ENCODE peak calls at places on chromosomes 16 and 17, in five cellular contexts. F is colonic mucosa, Q is heart right ventricle, D is thoracic aorta, J is H1. S is an unnamed sample.

GRCh38 chr16:85463672-85464071 is 149.4 kb upstream of the GSE1 start:
- DNase-seq in F (no peak), Q (no peak), D (no peak), J (no peak), S (no peak)

GRCh38 chr17:39761861-39762496 is 24.2 kb downstream of the GRB7 start:
- DNase-seq in F (no peak), Q (no peak), D (no peak), J (no peak), S (no peak)

GRCh38 chr17:56675876-56676660 is 82.6 kb downstream of the NOG start:
- DNase-seq in F (no peak), Q (no peak), D (no peak), J (no peak), S (no peak)

GRCh38 chr17:43839670-43840101 is 6.7 kb upstream of the MPP3 start:
- DNase-seq in F (peak; percentile 85), Q (no peak), D (no peak), J (no peak), S (peak; percentile 72)

GRCh38 chr17:74453665-74454196 is 12.7 kb upstream of the CD300A start:
- DNase-seq in F (peak; percentile 93), Q (no peak), D (no peak), J (peak; percentile 89), S (peak; percentile 92)

GRCh38 chr16:17784073-17784472 is 313.3 kb upstream of the XYLT1 start:
- DNase-seq in F (no peak), Q (no peak), D (no peak), J (no peak), S (no peak)

GRCh38 chr17:9999948-10000695 is 95.1 kb upstream of the RCVRN start:
- DNase-seq in F (no peak), Q (no peak), D (no peak), J (no peak), S (no peak)

GRCh38 chr17:17366941-17367885 is 64.0 kb downstream of the NT5M start:
- DNase-seq in F (no peak), Q (no peak), D (no peak), J (no peak), S (peak; percentile 30)

GRCh38 chr17:4928881-4929280 is 3.2 kb upstream of the GP1BA start:
- DNase-seq in F (no peak), Q (no peak), D (no peak), J (no peak), S (peak; percentile 3)

GRCh38 chr17:81339502-81340296 is 44.6 kb upstream of the SLC38A10 start:
- DNase-seq in F (peak; percentile 80), Q (no peak), D (no peak), J (peak; percentile 53), S (peak; percentile 66)

GRCh38 chr16:80437707-80438106 is 103.1 kb upstream of the DYNLRB2 start:
- DNase-seq in F (no peak), Q (no peak), D (no peak), J (peak; percentile 45), S (no peak)

GRCh38 chr17:58236394-58236793 is 2.0 kb upstream of the LPO start:
- DNase-seq in F (no peak), Q (no peak), D (no peak), J (no peak), S (no peak)

GRCh38 chr17:75568412-75569255 is 19.0 kb upstream of the MYO15B start:
- DNase-seq in F (no peak), Q (no peak), D (no peak), J (no peak), S (no peak)

GRCh38 chr17:83200231-83200699 is 120.9 kb downstream of the METRNL start:
- DNase-seq in F (no peak), Q (peak; percentile 75), D (peak; percentile 45), J (no peak), S (no peak)

GRCh38 chr17:41518031-41518430 is 659 bp downstream of the KRT15 start:
- DNase-seq in F (no peak), Q (no peak), D (no peak), J (no peak), S (no peak)

GRCh38 chr17:17402558-17402957 is 74.2 kb upstream of the MED9 start:
- DNase-seq in F (no peak), Q (no peak), D (no peak), J (no peak), S (no peak)

GRCh38 chr16:57314161-57314785 is 29.8 kb upstream of the PLLP start:
- DNase-seq in F (no peak), Q (no peak), D (no peak), J (peak; percentile 28), S (no peak)

GRCh38 chr16:24838554-24839266 is 7.1 kb upstream of the SLC5A11 start:
- DNase-seq in F (peak; percentile 25), Q (no peak), D (peak; percentile 19), J (no peak), S (no peak)

GRCh38 chr17:13272296-13272695 is 254.5 kb upstream of the ELAC2 start:
- DNase-seq in F (no peak), Q (no peak), D (no peak), J (no peak), S (no peak)

GRCh38 chr16:57539072-57539796 is 2.9 kb upstream of the CCDC102A start:
- DNase-seq in F (peak; percentile 9), Q (no peak), D (no peak), J (no peak), S (no peak)

DNA sequence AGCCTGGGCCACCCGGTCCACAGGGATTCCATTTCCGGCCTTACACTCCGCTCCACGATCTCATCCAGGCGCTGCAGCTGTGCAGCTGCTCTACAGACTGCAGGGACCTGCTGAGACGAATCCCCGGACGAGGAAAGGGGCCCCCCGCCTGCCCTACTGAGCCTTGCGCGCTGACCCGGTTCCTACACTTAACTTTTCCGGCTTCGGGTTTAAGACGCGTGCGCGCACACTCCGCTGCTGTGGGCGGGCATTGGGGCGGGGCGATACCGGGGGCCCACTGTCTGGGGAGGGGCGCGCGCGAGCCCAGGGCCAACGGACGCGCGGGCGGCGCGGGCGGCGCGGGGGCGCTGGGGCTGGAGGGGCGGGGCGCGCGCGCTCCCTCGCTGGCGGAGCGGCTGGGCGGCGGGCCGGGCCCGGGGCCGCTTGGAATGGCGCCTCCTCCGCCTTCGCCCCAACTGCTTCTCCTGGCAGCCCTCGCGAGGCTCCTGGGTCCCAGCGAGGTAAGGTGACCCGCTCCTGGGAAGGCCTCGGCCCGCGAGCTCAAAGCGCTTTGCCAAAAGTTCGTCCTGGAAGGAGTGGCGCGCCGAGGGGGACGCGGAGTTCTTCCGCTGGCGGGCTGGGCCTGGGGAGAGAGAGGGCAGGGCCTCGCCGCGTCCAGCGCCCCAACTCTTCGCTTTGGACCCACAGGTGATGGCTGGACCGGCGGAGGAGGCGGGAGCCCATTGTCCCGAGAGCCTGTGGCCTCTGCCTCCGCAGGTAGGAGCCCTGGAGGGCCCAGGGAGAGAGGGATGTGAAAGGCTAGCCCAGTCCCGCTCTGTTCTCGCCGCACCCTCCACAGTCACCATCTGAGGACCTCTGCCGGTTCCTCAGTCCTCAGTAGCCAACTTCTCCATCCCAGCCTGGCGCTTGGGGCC is at the start of gene TP53I13:
- DNase-seq in F (peak; percentile 95), Q (peak; percentile 89), D (no peak), J (peak; percentile 87), S (peak; percentile 95)
- H3K4me1 ChIP-seq in F (peaks cover 8% of the 10 kb centered on the region), Q (peaks cover 14% of the 10 kb centered on the region), D (peaks cover 9% of the 10 kb centered on the region), J (peaks cover 15% of the 10 kb centered on the region), S (peaks cover 6% of the 10 kb centered on the region)

GRCh38 chr17:48576479-48577309 is 1.5 kb downstream of the HOXB4 start:
- DNase-seq in F (no peak), Q (no peak), D (no peak), J (no peak), S (no peak)
- H3K27me3 ChIP-seq in F (no peaks in the 10 kb centered on the region), Q (peaks cover 100% of the 10 kb centered on the region), D (no peaks in the 10 kb centered on the region), J (peaks cover 99% of the 10 kb centered on the region), S (no peaks in the 10 kb centered on the region)

DNA sequence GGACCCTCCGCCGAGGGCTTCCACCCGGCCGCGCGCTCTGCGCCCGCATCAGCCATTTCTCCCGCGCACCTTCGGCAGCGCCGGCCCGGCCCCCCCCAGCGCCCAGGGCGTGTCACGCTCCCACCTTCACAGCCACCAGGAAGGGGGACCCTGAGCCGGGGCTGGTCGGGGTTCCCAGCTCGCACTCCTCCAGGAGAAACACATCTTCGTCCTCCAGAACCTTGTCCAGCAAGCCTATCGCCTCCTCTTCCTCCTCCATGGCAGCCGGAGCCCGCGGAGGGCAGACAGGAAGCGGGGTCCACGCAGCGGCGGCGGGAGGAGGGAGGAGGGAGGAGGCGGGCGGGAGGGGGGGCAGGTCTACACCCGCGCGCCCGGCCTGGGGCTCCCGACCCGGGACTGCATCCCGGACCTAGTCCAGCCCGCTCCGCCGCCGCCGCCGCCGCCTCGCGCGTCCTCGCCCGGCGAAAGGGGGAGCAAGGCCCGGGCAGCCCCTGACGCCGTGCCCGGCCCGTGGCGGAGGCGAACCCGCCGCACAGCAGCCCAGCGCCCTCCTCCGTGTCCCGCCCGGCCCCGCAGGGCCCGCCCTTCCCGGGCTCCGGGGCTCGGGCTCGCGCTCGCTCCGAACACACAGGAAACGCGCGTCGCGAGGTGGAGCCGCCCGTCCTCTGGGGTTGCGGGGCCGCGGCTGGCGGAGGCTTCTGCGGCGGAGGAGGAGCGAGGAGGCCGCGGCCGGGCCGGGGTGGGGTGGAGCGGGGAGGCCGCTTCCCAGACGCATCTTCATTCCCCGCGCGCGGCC is 70.8 kb downstream of the ABR start:
- DNase-seq in F (peak; percentile 57), Q (peak; percentile 80), D (no peak), J (peak; percentile 79), S (peak; percentile 77)
- H3K27ac ChIP-seq in F (peak overlapping the region; percentile 96), Q (peak overlapping the region; percentile 94), D (peak overlapping the region; percentile 97), J (no peak overlapping the region), S (peak overlapping the region; percentile 30)

DNA sequence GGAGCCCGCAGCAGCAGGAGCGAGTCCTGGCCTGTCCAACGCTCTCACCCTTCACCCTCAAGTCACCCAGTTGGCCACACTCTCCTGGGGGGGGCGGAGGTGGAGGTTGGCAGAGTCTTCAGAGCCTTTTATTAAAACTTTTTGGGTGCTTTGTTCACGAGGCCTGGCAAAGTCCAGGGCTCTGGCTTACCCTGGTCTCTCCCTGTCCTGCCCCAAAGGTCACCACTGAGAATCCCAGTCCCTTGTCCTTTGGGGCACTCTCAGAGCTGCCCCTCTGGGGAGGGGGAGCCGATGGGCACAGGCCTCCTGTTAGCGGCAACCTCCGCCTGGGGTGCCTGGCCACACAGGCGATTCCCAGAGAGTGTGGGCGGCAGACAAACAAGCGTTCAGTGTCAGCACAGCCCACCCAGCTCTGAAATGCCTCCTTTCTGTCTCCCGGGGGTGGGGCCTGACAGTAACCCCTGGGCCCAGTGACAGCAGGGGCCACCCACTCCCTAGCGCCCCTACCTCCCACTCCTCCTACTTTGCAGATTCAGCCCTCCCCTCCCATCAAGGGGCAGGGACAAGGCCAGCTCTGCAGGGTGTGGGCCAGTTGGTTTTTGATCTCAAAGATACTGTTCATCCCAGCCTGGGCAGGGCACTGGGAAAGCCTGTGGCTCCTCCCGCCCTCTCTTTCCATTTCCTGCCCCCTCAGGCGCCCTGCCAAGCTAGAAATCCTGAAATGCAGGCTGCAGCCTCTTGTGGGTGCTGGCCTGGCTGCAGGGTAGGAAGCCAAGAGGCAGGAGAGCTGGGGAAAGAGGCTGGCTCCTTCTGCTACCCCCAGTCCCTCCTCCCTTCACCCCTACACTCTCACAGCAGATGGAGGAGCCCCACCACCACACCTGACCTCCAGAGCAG is 36.6 kb upstream of the EMP2 start:
- DNase-seq in F (peak; percentile 93), Q (peak; percentile 76), D (no peak), J (peak; percentile 63), S (peak; percentile 32)
- H3K4me1 ChIP-seq in F (peaks cover 12% of the 10 kb centered on the region), Q (peaks cover 10% of the 10 kb centered on the region), D (no peaks in the 10 kb centered on the region), J (peaks cover 33% of the 10 kb centered on the region), S (no peaks in the 10 kb centered on the region)

GRCh38 chr17:7120123-7120522 is 5.5 kb upstream of the ASGR2 start:
- DNase-seq in F (no peak), Q (no peak), D (no peak), J (no peak), S (no peak)
- H3K27me3 ChIP-seq in F (no peaks in the 10 kb centered on the region), Q (peaks cover 35% of the 10 kb centered on the region), D (no peaks in the 10 kb centered on the region), J (no peaks in the 10 kb centered on the region), S (no peaks in the 10 kb centered on the region)